ENCODE peak calls at places on chromosomes 5 and 9, in four cellular contexts. One of them, this sample, is unnamed.

GRCh38 chr9:97403746-97404316 is 8.1 kb upstream of the TDRD7 start:
- DNase-seq in cardiac muscle cell: no peak
- DNase-seq in endothelial cell: no peak
- DNase-seq in natural killer cell: no peak
- DNase-seq in this sample: no peak

GRCh38 chr9:7613931-7614330 is 185.6 kb downstream of the DMAC1 start:
- DNase-seq in endothelial cell: no peak
- DNase-seq in natural killer cell: no peak
- DNase-seq in cardiac muscle cell: no peak
- DNase-seq in this sample: no peak

GRCh38 chr5:151162794-151163193 is 5.2 kb upstream of the ANXA6 start:
- DNase-seq in endothelial cell: no peak
- DNase-seq in natural killer cell: no peak
- DNase-seq in cardiac muscle cell: no peak
- DNase-seq in this sample: no peak

GRCh38 chr5:61306531-61307195 is 25.4 kb upstream of the ZSWIM6 start:
- DNase-seq in cardiac muscle cell: peak
- DNase-seq in natural killer cell: no peak
- DNase-seq in endothelial cell: no peak
- DNase-seq in this sample: no peak

GRCh38 chr5:141186897-141187512 is at the start of gene PCDHB9:
- DNase-seq in cardiac muscle cell: peak
- DNase-seq in natural killer cell: no peak
- DNase-seq in endothelial cell: peak
- DNase-seq in this sample: no peak

GRCh38 chr5:1961304-1961946 is 78.7 kb upstream of the IRX4 start:
- DNase-seq in cardiac muscle cell: no peak
- DNase-seq in natural killer cell: no peak
- DNase-seq in endothelial cell: no peak
- DNase-seq in this sample: no peak

GRCh38 chr5:178606269-178606668 is 16.1 kb upstream of the COL23A1 start:
- DNase-seq in cardiac muscle cell: peak
- DNase-seq in endothelial cell: no peak
- DNase-seq in natural killer cell: no peak
- DNase-seq in this sample: no peak

GRCh38 chr9:89984214-89984613 is 379.4 kb downstream of the GADD45G start:
- DNase-seq in cardiac muscle cell: no peak
- DNase-seq in natural killer cell: no peak
- DNase-seq in endothelial cell: no peak
- DNase-seq in this sample: no peak

GRCh38 chr9:22211588-22212360 is 202.7 kb upstream of the CDKN2B start:
- DNase-seq in cardiac muscle cell: peak
- DNase-seq in endothelial cell: no peak
- DNase-seq in natural killer cell: no peak
- DNase-seq in this sample: no peak

GRCh38 chr9:128115187-128116103 is 12.1 kb downstream of the PTGES2 start:
- DNase-seq in cardiac muscle cell: no peak
- DNase-seq in natural killer cell: no peak
- DNase-seq in endothelial cell: no peak
- DNase-seq in this sample: peak

GRCh38 chr9:126420643-126421564 is 94.3 kb downstream of the MVB12B start:
- DNase-seq in natural killer cell: no peak
- DNase-seq in endothelial cell: no peak
- DNase-seq in cardiac muscle cell: no peak
- DNase-seq in this sample: no peak

GRCh38 chr9:9504869-9505268 is 1107.9 kb downstream of the PTPRD start:
- DNase-seq in endothelial cell: no peak
- DNase-seq in natural killer cell: no peak
- DNase-seq in cardiac muscle cell: no peak
- DNase-seq in this sample: no peak

GRCh38 chr9:75185585-75186170 is 97.4 kb downstream of the OSTF1 start:
- DNase-seq in cardiac muscle cell: peak
- DNase-seq in endothelial cell: peak
- DNase-seq in natural killer cell: peak
- DNase-seq in this sample: no peak

GRCh38 chr9:85258823-85259370 is 482.9 kb downstream of the AGTPBP1 start:
- DNase-seq in natural killer cell: no peak
- DNase-seq in endothelial cell: peak
- DNase-seq in cardiac muscle cell: peak
- DNase-seq in this sample: no peak

GRCh38 chr5:66307647-66308257 is 163.7 kb downstream of the SREK1 start:
- DNase-seq in natural killer cell: no peak
- DNase-seq in endothelial cell: peak
- DNase-seq in cardiac muscle cell: peak
- DNase-seq in this sample: no peak

GRCh38 chr9:75140261-75140660 is 51.9 kb downstream of the OSTF1 start:
- DNase-seq in natural killer cell: no peak
- DNase-seq in cardiac muscle cell: no peak
- DNase-seq in endothelial cell: no peak
- DNase-seq in this sample: no peak

GRCh38 chr9:137217276-137218211 is 4.5 kb downstream of the RNF208 start:
- DNase-seq in endothelial cell: peak
- DNase-seq in cardiac muscle cell: peak
- DNase-seq in natural killer cell: no peak
- DNase-seq in this sample: no peak

GRCh38 chr9:132823370-132824144 is 54.5 kb downstream of the AK8 start:
- DNase-seq in cardiac muscle cell: no peak
- DNase-seq in endothelial cell: no peak
- DNase-seq in natural killer cell: no peak
- DNase-seq in this sample: no peak
- TF ChIP-seq CTCF in cardiac muscle cell: no peak
- TF ChIP-seq CTCF in endothelial cell: no peak
- TF ChIP-seq CTCF in natural killer cell: no peak
- TF ChIP-seq CTCF in this sample: no peak

DNA sequence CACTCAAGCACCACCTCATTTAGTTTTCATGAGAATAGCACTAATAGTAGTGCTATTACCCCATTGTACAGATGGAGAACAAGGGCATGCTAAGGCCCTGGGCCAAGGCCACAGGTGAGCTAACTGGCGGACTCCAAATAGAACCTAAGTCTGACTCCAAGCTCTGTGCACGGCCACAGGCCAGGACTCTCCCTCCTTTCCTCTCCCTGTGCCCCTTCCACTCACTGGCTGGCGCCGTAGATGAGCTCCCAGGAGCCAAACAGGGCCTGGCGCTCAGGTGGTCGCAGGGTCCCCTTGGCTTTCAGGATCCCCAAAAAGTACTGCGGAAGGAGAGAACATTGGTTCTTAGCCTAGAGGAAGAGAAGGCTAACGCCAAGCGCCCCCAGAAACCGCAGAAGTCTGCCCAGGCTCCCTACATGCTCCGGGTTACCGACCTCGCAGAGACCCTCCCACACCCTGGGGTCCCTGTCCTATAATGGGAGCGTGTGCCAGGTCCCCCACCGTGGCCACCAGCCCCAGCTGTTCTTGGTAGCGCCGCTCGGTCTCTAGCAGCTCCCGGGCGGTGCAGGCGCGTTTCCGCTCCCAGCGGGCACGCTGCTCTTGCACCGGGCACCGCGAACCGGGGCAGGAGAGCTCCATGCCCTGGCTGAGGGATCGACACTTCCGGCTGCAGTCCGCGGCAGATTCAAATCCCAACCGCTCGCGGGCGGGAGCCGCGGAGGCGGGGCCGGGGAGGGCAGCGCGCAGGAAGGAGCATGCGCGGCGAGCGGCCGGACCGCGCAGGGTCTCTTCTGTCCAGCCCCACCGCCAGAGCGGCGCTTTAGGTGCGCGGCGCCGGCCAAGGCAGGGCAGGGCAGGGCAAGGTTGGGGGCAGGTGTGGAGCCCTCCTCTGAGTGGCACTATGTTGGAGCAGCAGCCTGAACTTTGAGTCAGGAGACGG is at the start of gene ARHGEF39:
- DNase-seq in endothelial cell: peak
- DNase-seq in cardiac muscle cell: peak
- DNase-seq in natural killer cell: peak
- DNase-seq in this sample: peak
- TF ChIP-seq CTCF in endothelial cell: no peak
- TF ChIP-seq CTCF in cardiac muscle cell: peak
- TF ChIP-seq CTCF in natural killer cell: no peak
- TF ChIP-seq CTCF in this sample: no peak

DNA sequence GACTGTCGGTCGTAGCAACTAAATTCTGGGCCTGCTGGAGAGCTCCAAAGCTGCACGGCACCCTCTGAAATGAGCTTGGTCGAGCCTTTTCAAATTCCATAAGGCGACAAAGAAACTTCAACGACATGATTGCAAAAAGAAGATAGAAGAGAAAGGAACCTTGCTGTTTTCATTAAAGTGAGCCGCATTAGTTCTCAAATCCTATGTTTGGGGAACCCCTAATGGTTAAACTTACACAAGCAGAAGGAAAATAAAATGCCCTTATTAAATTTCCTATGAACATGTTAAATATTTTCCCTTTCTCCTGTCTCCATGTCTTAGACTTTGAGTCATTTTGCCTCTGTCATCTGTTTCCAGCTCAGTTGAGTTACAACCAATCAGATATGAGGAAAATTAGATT is 735.7 kb upstream of the WWC1 start:
- DNase-seq in cardiac muscle cell: no peak
- DNase-seq in endothelial cell: no peak
- DNase-seq in natural killer cell: no peak
- DNase-seq in this sample: no peak
- TF ChIP-seq CTCF in cardiac muscle cell: no peak
- TF ChIP-seq CTCF in endothelial cell: no peak
- TF ChIP-seq CTCF in natural killer cell: no peak
- TF ChIP-seq CTCF in this sample: no peak

GRCh38 chr5:23204111-23204510 is 303.3 kb upstream of the PRDM9 start:
- DNase-seq in cardiac muscle cell: no peak
- DNase-seq in natural killer cell: no peak
- DNase-seq in endothelial cell: no peak
- DNase-seq in this sample: no peak

GRCh38 chr5:23208959-23209431 is 298.4 kb upstream of the PRDM9 start:
- DNase-seq in endothelial cell: peak
- DNase-seq in cardiac muscle cell: peak
- DNase-seq in natural killer cell: no peak
- DNase-seq in this sample: no peak
- TF ChIP-seq CTCF in endothelial cell: peak
- TF ChIP-seq CTCF in cardiac muscle cell: peak
- TF ChIP-seq CTCF in natural killer cell: no peak
- TF ChIP-seq CTCF in this sample: no peak

GRCh38 chr9:121765021-121765950 is 113.9 kb downstream of the DAB2IP start:
- DNase-seq in natural killer cell: no peak
- DNase-seq in endothelial cell: no peak
- DNase-seq in cardiac muscle cell: peak
- DNase-seq in this sample: no peak
- TF ChIP-seq CTCF in natural killer cell: no peak
- TF ChIP-seq CTCF in endothelial cell: no peak
- TF ChIP-seq CTCF in cardiac muscle cell: no peak
- TF ChIP-seq CTCF in this sample: no peak

GRCh38 chr5:77946381-77947050 is 170.4 kb upstream of the TBCA start:
- DNase-seq in endothelial cell: no peak
- DNase-seq in natural killer cell: no peak
- DNase-seq in cardiac muscle cell: no peak
- DNase-seq in this sample: no peak
- TF ChIP-seq CTCF in endothelial cell: no peak
- TF ChIP-seq CTCF in natural killer cell: no peak
- TF ChIP-seq CTCF in cardiac muscle cell: no peak
- TF ChIP-seq CTCF in this sample: no peak